ENCODE peak calls at places on chromosomes 1 and 21, in ten cellular contexts. One of them, this sample, is unnamed.

GRCh38 chr21:46116189-46116845 is 18.4 kb downstream of the COL6A2 start:
- DNase-seq in chondrocyte: peak; percentile 80
- DNase-seq in fibroblast of the aortic adventitia: no peak
- DNase-seq in suprapubic skin: peak; percentile 59
- DNase-seq in K562: no peak
- DNase-seq in colonic mucosa: no peak
- DNase-seq in progenitor cell of endocrine pancreas: peak; percentile 9
- DNase-seq in IMR-90: no peak
- DNase-seq in testis: peak; percentile 3
- DNase-seq in kidney: peak; percentile 35
- DNase-seq in this sample: peak; percentile 7

GRCh38 chr21:35149698-35150097 is 100.6 kb upstream of the RUNX1 start:
- DNase-seq in chondrocyte: no peak
- DNase-seq in fibroblast of the aortic adventitia: peak; percentile 55
- DNase-seq in suprapubic skin: no peak
- DNase-seq in K562: no peak
- DNase-seq in colonic mucosa: no peak
- DNase-seq in progenitor cell of endocrine pancreas: no peak
- DNase-seq in IMR-90: peak; percentile 39
- DNase-seq in testis: no peak
- DNase-seq in kidney: no peak
- DNase-seq in this sample: peak; percentile 14

GRCh38 chr21:28644762-28645161 is 347.9 kb downstream of the LTN1 start:
- DNase-seq in chondrocyte: no peak
- DNase-seq in fibroblast of the aortic adventitia: peak; percentile 64
- DNase-seq in suprapubic skin: no peak
- DNase-seq in K562: no peak
- DNase-seq in colonic mucosa: no peak
- DNase-seq in progenitor cell of endocrine pancreas: no peak
- DNase-seq in IMR-90: no peak
- DNase-seq in testis: no peak
- DNase-seq in kidney: no peak
- DNase-seq in this sample: no peak

GRCh38 chr1:1665815-1666251 is 7.0 kb upstream of the CDK11B start:
- DNase-seq in chondrocyte: peak; percentile 87
- DNase-seq in fibroblast of the aortic adventitia: no peak
- DNase-seq in suprapubic skin: peak; percentile 57
- DNase-seq in K562: peak; percentile 50
- DNase-seq in colonic mucosa: no peak
- DNase-seq in progenitor cell of endocrine pancreas: peak; percentile 29
- DNase-seq in IMR-90: no peak
- DNase-seq in testis: no peak
- DNase-seq in kidney: peak; percentile 64
- DNase-seq in this sample: no peak

GRCh38 chr1:223289621-223290020 is 74.4 kb downstream of the SUSD4 start:
- DNase-seq in chondrocyte: no peak
- DNase-seq in fibroblast of the aortic adventitia: no peak
- DNase-seq in suprapubic skin: no peak
- DNase-seq in K562: no peak
- DNase-seq in colonic mucosa: no peak
- DNase-seq in progenitor cell of endocrine pancreas: no peak
- DNase-seq in IMR-90: no peak
- DNase-seq in testis: no peak
- DNase-seq in kidney: no peak
- DNase-seq in this sample: no peak

GRCh38 chr1:35506960-35507901 is 50.0 kb downstream of the KIAA0319L start:
- DNase-seq in chondrocyte: no peak
- DNase-seq in fibroblast of the aortic adventitia: no peak
- DNase-seq in suprapubic skin: no peak
- DNase-seq in K562: no peak
- DNase-seq in colonic mucosa: no peak
- DNase-seq in progenitor cell of endocrine pancreas: no peak
- DNase-seq in IMR-90: no peak
- DNase-seq in testis: no peak
- DNase-seq in kidney: no peak
- DNase-seq in this sample: no peak

GRCh38 chr1:100034465-100034864 is 64.7 kb downstream of the SLC35A3 start:
- DNase-seq in chondrocyte: no peak
- DNase-seq in fibroblast of the aortic adventitia: peak; percentile 48
- DNase-seq in suprapubic skin: no peak
- DNase-seq in K562: peak; percentile 60
- DNase-seq in colonic mucosa: no peak
- DNase-seq in progenitor cell of endocrine pancreas: no peak
- DNase-seq in IMR-90: peak; percentile 38
- DNase-seq in testis: no peak
- DNase-seq in kidney: no peak
- DNase-seq in this sample: peak; percentile 47

GRCh38 chr1:113694910-113695309 is 64.4 kb downstream of the PHTF1 start:
- DNase-seq in chondrocyte: no peak
- DNase-seq in fibroblast of the aortic adventitia: no peak
- DNase-seq in suprapubic skin: no peak
- DNase-seq in K562: no peak
- DNase-seq in colonic mucosa: no peak
- DNase-seq in progenitor cell of endocrine pancreas: no peak
- DNase-seq in IMR-90: no peak
- DNase-seq in testis: no peak
- DNase-seq in kidney: no peak
- DNase-seq in this sample: no peak

GRCh38 chr1:207811920-207812720 is 60.3 kb downstream of the CD46 start:
- DNase-seq in chondrocyte: no peak
- DNase-seq in fibroblast of the aortic adventitia: peak; percentile 27
- DNase-seq in suprapubic skin: peak; percentile 80
- DNase-seq in K562: peak; percentile 78
- DNase-seq in colonic mucosa: no peak
- DNase-seq in progenitor cell of endocrine pancreas: no peak
- DNase-seq in IMR-90: peak; percentile 32
- DNase-seq in testis: peak; percentile 75
- DNase-seq in kidney: peak; percentile 90
- DNase-seq in this sample: peak; percentile 57

GRCh38 chr21:45309069-45309521 is 21.4 kb upstream of the POFUT2 start:
- DNase-seq in chondrocyte: peak; percentile 83
- DNase-seq in fibroblast of the aortic adventitia: peak; percentile 44
- DNase-seq in suprapubic skin: peak; percentile 76
- DNase-seq in K562: peak; percentile 78
- DNase-seq in colonic mucosa: peak; percentile 65
- DNase-seq in progenitor cell of endocrine pancreas: no peak
- DNase-seq in IMR-90: peak; percentile 64
- DNase-seq in testis: peak; percentile 82
- DNase-seq in kidney: peak; percentile 84
- DNase-seq in this sample: peak; percentile 72

GRCh38 chr1:41811978-41812852 is 106.5 kb downstream of the HIVEP3 start:
- DNase-seq in chondrocyte: no peak
- DNase-seq in fibroblast of the aortic adventitia: peak; percentile 95
- DNase-seq in suprapubic skin: peak; percentile 77
- DNase-seq in K562: peak; percentile 70
- DNase-seq in colonic mucosa: peak; percentile 55
- DNase-seq in progenitor cell of endocrine pancreas: peak; percentile 24
- DNase-seq in IMR-90: peak; percentile 92
- DNase-seq in testis: peak; percentile 71
- DNase-seq in kidney: no peak
- DNase-seq in this sample: peak; percentile 94

GRCh38 chr1:229024528-229025119 is 246.3 kb upstream of the RAB4A start:
- DNase-seq in chondrocyte: no peak
- DNase-seq in fibroblast of the aortic adventitia: peak; percentile 79
- DNase-seq in suprapubic skin: no peak
- DNase-seq in K562: peak; percentile 77
- DNase-seq in colonic mucosa: peak; percentile 26
- DNase-seq in progenitor cell of endocrine pancreas: no peak
- DNase-seq in IMR-90: peak; percentile 90
- DNase-seq in testis: peak; percentile 61
- DNase-seq in kidney: peak; percentile 78
- DNase-seq in this sample: peak; percentile 94

GRCh38 chr21:32698971-32699693 is 28.7 kb downstream of the SYNJ1 start:
- DNase-seq in chondrocyte: no peak
- DNase-seq in fibroblast of the aortic adventitia: peak; percentile 5
- DNase-seq in suprapubic skin: no peak
- DNase-seq in K562: no peak
- DNase-seq in colonic mucosa: peak; percentile 80
- DNase-seq in progenitor cell of endocrine pancreas: no peak
- DNase-seq in IMR-90: peak; percentile 31
- DNase-seq in testis: no peak
- DNase-seq in kidney: no peak
- DNase-seq in this sample: no peak

GRCh38 chr1:156957634-156958033 is 37.2 kb downstream of the LRRC71 start:
- DNase-seq in chondrocyte: no peak
- DNase-seq in fibroblast of the aortic adventitia: no peak
- DNase-seq in suprapubic skin: no peak
- DNase-seq in K562: no peak
- DNase-seq in colonic mucosa: no peak
- DNase-seq in progenitor cell of endocrine pancreas: no peak
- DNase-seq in IMR-90: no peak
- DNase-seq in testis: no peak
- DNase-seq in kidney: no peak
- DNase-seq in this sample: no peak

GRCh38 chr1:45730075-45730779 is 20.2 kb downstream of the IPP start:
- DNase-seq in chondrocyte: no peak
- DNase-seq in fibroblast of the aortic adventitia: no peak
- DNase-seq in suprapubic skin: no peak
- DNase-seq in K562: no peak
- DNase-seq in colonic mucosa: no peak
- DNase-seq in progenitor cell of endocrine pancreas: no peak
- DNase-seq in IMR-90: no peak
- DNase-seq in testis: no peak
- DNase-seq in kidney: no peak
- DNase-seq in this sample: no peak

DNA sequence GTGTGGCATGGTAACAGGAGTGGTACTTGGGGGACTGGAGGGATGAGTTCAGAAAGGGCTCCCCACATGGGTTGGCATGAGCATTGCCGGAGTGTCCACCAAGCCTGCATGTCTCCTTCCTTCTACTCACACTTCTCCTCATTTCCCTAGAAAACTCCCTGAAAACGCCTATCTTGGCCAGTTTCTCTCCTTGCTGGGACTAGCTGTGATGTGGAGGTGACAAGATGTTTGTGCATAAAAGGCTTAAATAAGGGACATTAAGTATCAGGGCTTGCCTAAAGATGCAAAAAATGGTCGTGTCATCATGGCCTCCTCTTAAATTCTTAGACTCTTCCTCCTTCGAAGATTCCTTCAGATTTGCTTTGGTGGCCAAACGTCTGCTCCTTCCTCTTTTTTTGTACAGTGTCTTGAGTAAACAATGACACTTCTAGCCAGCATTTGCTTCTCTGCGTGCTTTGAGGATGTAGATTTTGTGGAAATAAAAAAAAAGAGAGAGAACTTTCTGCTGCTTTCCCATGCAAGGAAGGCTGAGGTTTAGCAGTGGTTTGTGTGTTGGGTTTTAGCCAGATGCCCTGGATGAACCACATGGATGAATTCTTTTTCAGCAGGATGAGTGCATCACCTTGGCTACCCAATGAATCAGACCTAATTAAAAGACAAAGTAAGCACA is 239.1 kb upstream of the IRF2BP2 start:
- DNase-seq in chondrocyte: no peak
- DNase-seq in fibroblast of the aortic adventitia: peak; percentile 48
- DNase-seq in suprapubic skin: no peak
- DNase-seq in K562: no peak
- DNase-seq in colonic mucosa: no peak
- DNase-seq in progenitor cell of endocrine pancreas: no peak
- DNase-seq in IMR-90: peak; percentile 86
- DNase-seq in testis: no peak
- DNase-seq in kidney: no peak
- DNase-seq in this sample: peak; percentile 74
- TF ChIP-seq CTCF in chondrocyte: peak; percentile 38
- TF ChIP-seq CTCF in fibroblast of the aortic adventitia: no peak
- TF ChIP-seq CTCF in suprapubic skin: no peak
- TF ChIP-seq CTCF in K562: no peak
- TF ChIP-seq CTCF in colonic mucosa: no peak
- TF ChIP-seq CTCF in progenitor cell of endocrine pancreas: no peak
- TF ChIP-seq CTCF in IMR-90: peak; percentile 12
- TF ChIP-seq CTCF in testis: no peak
- TF ChIP-seq CTCF in kidney: no peak
- TF ChIP-seq CTCF in this sample: peak; percentile 5

DNA sequence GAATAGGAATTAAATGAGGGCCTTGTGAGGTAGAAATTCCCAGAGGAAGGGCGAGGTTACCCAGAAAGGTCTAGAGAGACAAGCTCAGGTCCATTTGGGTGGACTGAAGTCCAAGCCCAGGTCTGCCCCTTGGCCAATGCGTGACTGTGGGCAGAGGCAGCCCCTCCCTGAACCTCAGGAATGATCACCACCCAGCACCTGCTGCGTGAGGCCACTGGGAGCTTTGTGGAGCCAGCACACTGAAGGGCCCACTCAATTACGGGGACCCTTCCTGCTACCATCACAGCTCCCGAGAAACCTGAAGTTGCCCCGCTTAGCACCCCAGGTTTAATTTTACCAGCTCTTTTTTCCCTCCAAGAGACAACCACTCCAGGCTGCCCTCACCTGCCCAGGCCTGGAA is 6.5 kb upstream of the MATN1 start:
- DNase-seq in chondrocyte: no peak
- DNase-seq in fibroblast of the aortic adventitia: no peak
- DNase-seq in suprapubic skin: no peak
- DNase-seq in K562: no peak
- DNase-seq in colonic mucosa: no peak
- DNase-seq in progenitor cell of endocrine pancreas: no peak
- DNase-seq in IMR-90: no peak
- DNase-seq in testis: no peak
- DNase-seq in kidney: peak; percentile 64
- DNase-seq in this sample: no peak
- TF ChIP-seq CTCF in chondrocyte: no peak
- TF ChIP-seq CTCF in fibroblast of the aortic adventitia: no peak
- TF ChIP-seq CTCF in suprapubic skin: no peak
- TF ChIP-seq CTCF in K562: no peak
- TF ChIP-seq CTCF in colonic mucosa: no peak
- TF ChIP-seq CTCF in progenitor cell of endocrine pancreas: no peak
- TF ChIP-seq CTCF in IMR-90: no peak
- TF ChIP-seq CTCF in testis: no peak
- TF ChIP-seq CTCF in kidney: no peak
- TF ChIP-seq CTCF in this sample: no peak

GRCh38 chr1:40449684-40450490 is at the start of gene ZFP69B:
- DNase-seq in chondrocyte: peak; percentile 96
- DNase-seq in fibroblast of the aortic adventitia: peak; percentile 89
- DNase-seq in suprapubic skin: peak; percentile 91
- DNase-seq in K562: peak; percentile 97
- DNase-seq in colonic mucosa: peak; percentile 92
- DNase-seq in progenitor cell of endocrine pancreas: peak; percentile 97
- DNase-seq in IMR-90: peak; percentile 92
- DNase-seq in testis: peak; percentile 91
- DNase-seq in kidney: peak; percentile 95
- DNase-seq in this sample: peak; percentile 88
- TF ChIP-seq CTCF in chondrocyte: peak; percentile 26
- TF ChIP-seq CTCF in fibroblast of the aortic adventitia: no peak
- TF ChIP-seq CTCF in suprapubic skin: no peak
- TF ChIP-seq CTCF in K562: peak; percentile 23
- TF ChIP-seq CTCF in colonic mucosa: no peak
- TF ChIP-seq CTCF in progenitor cell of endocrine pancreas: peak; percentile 22
- TF ChIP-seq CTCF in IMR-90: peak; percentile 12
- TF ChIP-seq CTCF in testis: peak; percentile 2
- TF ChIP-seq CTCF in kidney: no peak
- TF ChIP-seq CTCF in this sample: no peak

DNA sequence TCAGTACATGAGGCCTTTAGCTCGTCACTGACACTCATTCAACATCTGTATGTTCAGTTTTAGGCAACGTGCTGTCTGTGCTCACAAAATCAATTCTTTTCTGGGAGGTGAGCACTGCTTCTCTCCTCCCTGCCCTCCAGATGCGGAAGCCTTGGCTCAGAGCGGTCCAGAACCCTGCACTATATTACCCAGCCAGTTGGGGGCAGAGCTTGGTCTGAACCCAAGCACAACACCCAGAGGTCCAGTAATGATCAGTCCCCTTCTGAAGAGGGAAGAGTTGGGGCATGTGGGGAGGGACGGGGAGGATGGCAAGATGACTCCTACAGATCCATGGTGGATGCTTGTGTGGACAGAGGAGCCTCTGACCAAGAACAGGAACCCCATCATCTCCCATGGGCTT is 5.6 kb upstream of the DSCAM start:
- DNase-seq in chondrocyte: no peak
- DNase-seq in fibroblast of the aortic adventitia: no peak
- DNase-seq in suprapubic skin: no peak
- DNase-seq in K562: no peak
- DNase-seq in colonic mucosa: no peak
- DNase-seq in progenitor cell of endocrine pancreas: no peak
- DNase-seq in IMR-90: no peak
- DNase-seq in testis: no peak
- DNase-seq in kidney: no peak
- DNase-seq in this sample: no peak
- TF ChIP-seq CTCF in chondrocyte: no peak
- TF ChIP-seq CTCF in fibroblast of the aortic adventitia: no peak
- TF ChIP-seq CTCF in suprapubic skin: no peak
- TF ChIP-seq CTCF in K562: no peak
- TF ChIP-seq CTCF in colonic mucosa: no peak
- TF ChIP-seq CTCF in progenitor cell of endocrine pancreas: no peak
- TF ChIP-seq CTCF in IMR-90: no peak
- TF ChIP-seq CTCF in testis: no peak
- TF ChIP-seq CTCF in kidney: no peak
- TF ChIP-seq CTCF in this sample: no peak